ENCODE peak calls at places on chromosomes 5 and 9, in seven cellular contexts. V, R, N, G, I, T and P are unnamed samples.

GRCh38 chr9:93082841-93083411 is 13.1 kb upstream of the CARD19 start:
- DNase-seq in N (no peak), I (no peak), T (no peak), G (no peak), R (no peak), V (no peak), P (no peak)

GRCh38 chr5:148443998-148444397 is 60.2 kb downstream of the FBXO38 start:
- DNase-seq in I (peak; percentile 74), T (no peak), N (peak; percentile 74), G (peak; percentile 55), R (no peak), V (peak; percentile 78), P (peak; percentile 93)

GRCh38 chr5:173926359-173926758 is 38.2 kb downstream of the CPEB4 start:
- DNase-seq in I (peak; percentile 61), T (no peak), V (peak; percentile 66), N (no peak), G (no peak), R (no peak), P (no peak)

GRCh38 chr5:150254363-150255154 is 35.0 kb downstream of the CAMK2A start:
- DNase-seq in N (no peak), I (no peak), V (no peak), G (no peak), T (no peak), R (no peak), P (no peak)

GRCh38 chr5:137438932-137439331 is 60.2 kb downstream of the SPOCK1 start:
- DNase-seq in N (no peak), T (no peak), V (no peak), G (no peak), I (no peak), R (no peak), P (no peak)

GRCh38 chr5:43602818-43603534 is at the start of gene NNT:
- DNase-seq in N (peak; percentile 72), I (peak; percentile 59), R (peak; percentile 85), V (peak; percentile 35), G (peak; percentile 50), T (peak; percentile 82), P (peak; percentile 56)

GRCh38 chr5:113047733-113048652 is 71.4 kb downstream of the DCP2 start:
- DNase-seq in I (no peak), V (no peak), G (no peak), T (no peak), R (no peak), N (no peak), P (peak; percentile 87)

GRCh38 chr9:77583366-77583626 is 64.8 kb downstream of the GNA14 start:
- DNase-seq in R (no peak), G (no peak), V (no peak), I (no peak), T (no peak), N (no peak), P (no peak)

GRCh38 chr9:76023715-76024195 is 133.3 kb downstream of the PCSK5 start:
- DNase-seq in I (no peak), N (peak; percentile 85), T (no peak), V (no peak), G (no peak), R (no peak), P (peak; percentile 52)

GRCh38 chr9:70567511-70567910 is 153.1 kb upstream of the KLF9 start:
- DNase-seq in G (no peak), T (no peak), R (no peak), V (no peak), I (no peak), N (no peak), P (no peak)

GRCh38 chr5:169832236-169832635 is 148.1 kb downstream of the INSYN2B start:
- DNase-seq in V (no peak), N (no peak), G (no peak), R (no peak), T (no peak), I (no peak), P (no peak)

GRCh38 chr5:179795863-179796833 is 2.4 kb downstream of the LTC4S start:
- DNase-seq in R (peak; percentile 79), I (peak; percentile 84), T (peak; percentile 85), N (peak; percentile 85), G (no peak), V (peak; percentile 78), P (peak; percentile 94)

GRCh38 chr9:124716795-124717194 is 54.3 kb downstream of the NR6A1 start:
- DNase-seq in V (peak; percentile 76), I (no peak), R (no peak), N (no peak), G (no peak), T (no peak), P (no peak)

GRCh38 chr5:134005415-134006118 is 792 bp upstream of the VDAC1 start:
- DNase-seq in I (no peak), N (peak; percentile 89), R (peak; percentile 70), V (no peak), T (peak; percentile 71), G (no peak), P (no peak)

GRCh38 chr5:160271396-160271795 is 41.0 kb downstream of the CCNJL start:
- DNase-seq in V (no peak), T (no peak), I (peak; percentile 59), R (peak; percentile 55), N (peak; percentile 86), G (no peak), P (no peak)

GRCh38 chr9:89678394-89679005 is 73.7 kb downstream of the GADD45G start:
- DNase-seq in V (no peak), R (peak; percentile 47), G (no peak), T (no peak), I (no peak), N (no peak), P (no peak)

GRCh38 chr5:135158315-135158697 is 124.3 kb upstream of the PITX1 start:
- DNase-seq in R (no peak), I (no peak), N (no peak), V (no peak), G (no peak), T (no peak), P (no peak)

GRCh38 chr5:102450313-102450990 is 48.3 kb downstream of the SLCO6A1 start:
- DNase-seq in G (no peak), T (peak; percentile 47), R (peak; percentile 53), I (peak; percentile 4), N (peak; percentile 77), V (no peak), P (peak; percentile 3)

GRCh38 chr5:76521240-76521758 is 101.9 kb downstream of the F2RL2 start:
- DNase-seq in I (no peak), T (no peak), V (peak; percentile 26), G (no peak), R (no peak), N (no peak), P (peak; percentile 15)

GRCh38 chr9:84357235-84357634 is 16.7 kb upstream of the SLC28A3 start:
- DNase-seq in G (no peak), T (no peak), N (no peak), I (peak; percentile 75), R (no peak), V (no peak), P (no peak)

GRCh38 chr5:88142801-88143692 is 125.6 kb downstream of the TMEM161B start:
- DNase-seq in T (peak; percentile 46), N (peak; percentile 22), I (peak; percentile 18), V (no peak), R (no peak), G (peak; percentile 31), P (no peak)

DNA sequence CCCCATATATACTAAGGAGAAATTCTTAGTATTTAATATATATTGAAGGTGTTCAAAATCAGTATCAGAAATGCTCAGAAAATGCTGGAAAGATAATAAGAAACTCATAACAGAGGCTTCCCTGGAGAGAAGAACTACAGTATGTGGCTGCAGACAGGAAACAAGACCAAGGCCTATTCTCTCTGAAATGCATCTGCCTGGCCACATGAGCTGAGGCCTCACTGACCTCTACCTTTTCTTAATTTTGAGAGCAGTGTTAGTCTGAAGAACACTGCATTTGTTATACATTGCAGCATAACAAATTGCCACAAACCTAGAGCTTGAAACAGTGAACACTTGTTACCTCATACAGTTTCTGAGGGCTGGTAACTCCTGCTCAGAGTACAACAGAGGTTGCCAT is 133.4 kb upstream of the SPEF2 start:
- DNase-seq in N (no peak), G (no peak), R (no peak), I (no peak), T (no peak), V (no peak), P (no peak)
- H3K18ac ChIP-seq in N (no peak overlapping the region), G (no peak overlapping the region), R (no peak overlapping the region), I (no peak overlapping the region), T (no peak overlapping the region), V (no peak overlapping the region), P (no peak overlapping the region)

GRCh38 chr9:14983599-14983998 is 73.4 kb upstream of the FREM1 start:
- DNase-seq in I (no peak), N (no peak), T (no peak), R (no peak), G (no peak), V (no peak), P (no peak)
- H3K18ac ChIP-seq in I (no peak overlapping the region), N (no peak overlapping the region), T (no peak overlapping the region), R (no peak overlapping the region), G (no peak overlapping the region), V (no peak overlapping the region), P (no peak overlapping the region)

DNA sequence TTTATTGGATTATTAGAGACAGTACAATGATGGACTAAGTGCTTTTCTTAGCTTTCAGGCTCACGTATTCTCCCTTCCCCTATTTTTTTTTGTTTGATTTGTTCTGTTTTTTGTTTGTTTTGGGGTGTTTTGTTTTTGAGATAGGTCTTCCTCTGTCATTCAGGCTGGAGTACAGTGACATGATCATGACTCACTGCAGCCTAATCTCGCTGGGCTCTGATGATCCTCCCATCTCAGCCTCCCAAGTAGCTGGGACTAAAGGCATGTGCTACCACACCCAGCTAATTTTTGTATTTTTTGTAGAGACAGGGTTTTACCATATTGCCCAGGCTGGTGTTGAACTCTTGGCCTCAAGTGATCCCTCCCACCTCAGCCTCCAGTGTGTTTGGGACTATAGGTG is 605.5 kb downstream of the DNAH5 start:
- DNase-seq in G (no peak), V (no peak), T (no peak), R (no peak), N (no peak), I (no peak), P (peak; percentile 11)
- H3K18ac ChIP-seq in G (no peak overlapping the region), V (no peak overlapping the region), T (no peak overlapping the region), R (no peak overlapping the region), N (no peak overlapping the region), I (no peak overlapping the region), P (no peak overlapping the region)

GRCh38 chr9:651372-651771 is 190.1 kb upstream of the DMRT1 start:
- DNase-seq in T (no peak), N (no peak), R (no peak), G (no peak), I (no peak), V (no peak), P (no peak)

GRCh38 chr9:655875-656274 is 185.6 kb upstream of the DMRT1 start:
- DNase-seq in I (no peak), N (peak; percentile 76), V (no peak), G (no peak), T (no peak), R (no peak), P (no peak)

GRCh38 chr9:653856-654387 is 187.6 kb upstream of the DMRT1 start:
- DNase-seq in N (no peak), T (no peak), V (no peak), R (no peak), I (no peak), G (no peak), P (no peak)

GRCh38 chr9:652896-653295 is 188.6 kb upstream of the DMRT1 start:
- DNase-seq in R (no peak), I (no peak), T (no peak), G (no peak), N (no peak), V (no peak), P (peak; percentile 7)

DNA sequence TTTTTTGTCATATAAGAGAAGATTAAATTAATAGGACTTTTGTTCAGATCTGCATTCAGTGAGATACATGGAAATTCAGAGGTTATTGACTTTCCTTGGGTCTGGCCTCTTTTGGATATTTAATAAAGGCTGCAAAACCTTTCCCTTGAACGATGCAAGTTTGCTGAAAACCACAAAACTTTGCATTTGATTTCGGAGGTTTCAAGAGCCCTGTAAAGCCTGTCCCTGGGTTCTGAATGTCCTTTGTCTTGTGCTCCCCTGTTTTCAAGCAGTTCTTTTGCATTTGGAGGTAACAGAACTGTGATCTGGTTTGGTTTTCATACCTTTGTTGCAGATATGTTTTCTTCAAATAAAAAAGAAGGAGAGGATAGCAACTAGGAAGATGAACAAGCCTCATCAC is 188.1 kb upstream of the DMRT1 start:
- DNase-seq in I (no peak), R (no peak), T (no peak), G (no peak), N (no peak), V (no peak), P (no peak)
- H3K18ac ChIP-seq in I (no peak overlapping the region), R (no peak overlapping the region), T (no peak overlapping the region), G (no peak overlapping the region), N (peak overlapping the region; percentile 4), V (no peak overlapping the region), P (no peak overlapping the region)